ENCODE peak calls at places on chromosomes 13 and 19, in four cellular contexts. I is K562, A is GM12891, J is GM12878. R is an unnamed sample.
A peak's percentile ranks its signal among the peaks of the same experiment; 100 is the strongest.

GRCh38 chr19:22026687-22027086 is 15.9 kb upstream of the ZNF208 start:
- DNase-seq in I (no peak), A (no peak), J (no peak), R (no peak)

GRCh38 chr19:17557461-17557860 is 2.0 kb downstream of the COLGALT1 start:
- DNase-seq in I (no peak), A (no peak), J (no peak), R (no peak)

GRCh38 chr13:80070024-80070703 is 270.8 kb downstream of the SPRY2 start:
- DNase-seq in I (no peak), A (no peak), J (no peak), R (no peak)

GRCh38 chr19:2561221-2561620 is 85.3 kb downstream of the GADD45B start:
- DNase-seq in I (no peak), A (no peak), J (no peak), R (no peak)

GRCh38 chr13:113749507-113749906 is 9.5 kb upstream of the TMEM255B start:
- DNase-seq in I (no peak), A (no peak), J (no peak), R (no peak)

GRCh38 chr13:66951426-66951825 is 278.7 kb downstream of the PCDH9 start:
- DNase-seq in I (no peak), A (no peak), J (no peak), R (no peak)

GRCh38 chr13:113816248-113816924 is 47.5 kb downstream of the GAS6 start:
- DNase-seq in I (no peak), A (no peak), J (no peak), R (no peak)

GRCh38 chr13:27461940-27462584 is 11.7 kb upstream of the MTIF3 start:
- DNase-seq in I (no peak), A (no peak), J (no peak), R (no peak)

GRCh38 chr19:46898731-46899130 is 37.9 kb downstream of the ARHGAP35 start:
- DNase-seq in I (no peak), A (no peak), J (no peak), R (no peak)

GRCh38 chr13:97196340-97196739 is 25.8 kb upstream of the MBNL2 start:
- DNase-seq in I (no peak), A (no peak), J (no peak), R (no peak)

GRCh38 chr13:26037302-26037701 is 14.5 kb downstream of the SHISA2 start:
- DNase-seq in I (peak; percentile 35), A (no peak), J (no peak), R (peak; percentile 23)

GRCh38 chr13:72437458-72437857 is 290.0 kb downstream of the MZT1 start:
- DNase-seq in I (no peak), A (no peak), J (no peak), R (no peak)

GRCh38 chr13:98576963-98577822 is at the start of gene STK24:
- DNase-seq in I (peak; percentile 87), A (peak; percentile 77), J (no peak), R (peak; percentile 56)

GRCh38 chr19:35216833-35217707 is 11.5 kb downstream of the FAM187B start:
- DNase-seq in I (no peak), A (no peak), J (no peak), R (peak; percentile 18)

GRCh38 chr19:35879770-35880317 is 11.5 kb downstream of the APLP1 start:
- DNase-seq in I (peak; percentile 91), A (peak; percentile 72), J (no peak), R (no peak)

GRCh38 chr19:42246143-42246868 is 3.9 kb upstream of the GSK3A start:
- DNase-seq in I (peak; percentile 59), A (no peak), J (no peak), R (no peak)

GRCh38 chr13:98998831-98999634 is 21.2 kb upstream of the DOCK9 start:
- DNase-seq in I (no peak), A (no peak), J (peak; percentile 41), R (peak; percentile 6)

GRCh38 chr19:7874080-7874856 is at the start of gene PRR36:
- DNase-seq in I (no peak), A (no peak), J (no peak), R (no peak)

GRCh38 chr19:2249880-2250764 is 999 bp downstream of the AMH start:
- DNase-seq in I (no peak), A (no peak), J (no peak), R (no peak)

GRCh38 chr19:7852851-7853759 is 21.1 kb downstream of the PRR36 start:
- DNase-seq in I (peak; percentile 91), A (peak; percentile 99), J (no peak), R (no peak)

GRCh38 chr13:43848250-43848649 is 31.3 kb downstream of the CCDC122 start:
- DNase-seq in I (no peak), A (no peak), J (no peak), R (peak; percentile 57)

GRCh38 chr13:86174632-86175031 is 375.4 kb upstream of the SLITRK6 start:
- DNase-seq in I (no peak), A (no peak), J (no peak), R (no peak)

GRCh38 chr13:87122551-87122950 is 548.6 kb upstream of the SLITRK5 start:
- DNase-seq in I (no peak), A (no peak), J (no peak), R (no peak)

GRCh38 chr13:79779761-79780160 is 298.8 kb downstream of the NDFIP2 start:
- DNase-seq in I (no peak), A (no peak), J (no peak), R (peak; percentile 83)

GRCh38 chr13:75870397-75870801 is 234.3 kb downstream of the LMO7 start:
- DNase-seq in I (peak; percentile 26), A (no peak), J (no peak), R (peak; percentile 15)

GRCh38 chr13:89097994-89098393 is 1426.8 kb downstream of the SLITRK5 start:
- DNase-seq in I (no peak), A (no peak), J (no peak), R (peak; percentile 51)

GRCh38 chr13:20128459-20128927 is 32.4 kb downstream of the GJA3 start:
- DNase-seq in I (no peak), A (no peak), J (no peak), R (no peak)

GRCh38 chr19:54493967-54494585 is 8.6 kb upstream of the LAIR2 start:
- DNase-seq in I (no peak), A (no peak), J (no peak), R (no peak)

GRCh38 chr13:73034901-73035300 is 23.9 kb upstream of the KLF5 start:
- DNase-seq in I (no peak), A (no peak), J (no peak), R (no peak)

GRCh38 chr13:82797876-82798275 is 1084.4 kb downstream of the SLITRK1 start:
- DNase-seq in I (no peak), A (no peak), J (no peak), R (no peak)

GRCh38 chr19:10009269-10009665 is 1.0 kb downstream of the COL5A3 start:
- DNase-seq in I (peak; percentile 89), A (no peak), J (no peak), R (no peak)

GRCh38 chr13:112756967-112757758 is 67.3 kb downstream of the ATP11A start:
- DNase-seq in I (no peak), A (no peak), J (no peak), R (peak; percentile 21)

GRCh38 chr19:19444694-19445155 is 39.2 kb downstream of the GATAD2A start:
- DNase-seq in I (peak; percentile 79), A (no peak), J (no peak), R (peak; percentile 67)

GRCh38 chr13:45575830-45576180 is 39.7 kb downstream of the ERICH6B start:
- DNase-seq in I (no peak), A (no peak), J (no peak), R (no peak)
- TF ChIP-seq SPI1 in I (no peak), A (no peak), J (no peak), R (no peak)

DNA sequence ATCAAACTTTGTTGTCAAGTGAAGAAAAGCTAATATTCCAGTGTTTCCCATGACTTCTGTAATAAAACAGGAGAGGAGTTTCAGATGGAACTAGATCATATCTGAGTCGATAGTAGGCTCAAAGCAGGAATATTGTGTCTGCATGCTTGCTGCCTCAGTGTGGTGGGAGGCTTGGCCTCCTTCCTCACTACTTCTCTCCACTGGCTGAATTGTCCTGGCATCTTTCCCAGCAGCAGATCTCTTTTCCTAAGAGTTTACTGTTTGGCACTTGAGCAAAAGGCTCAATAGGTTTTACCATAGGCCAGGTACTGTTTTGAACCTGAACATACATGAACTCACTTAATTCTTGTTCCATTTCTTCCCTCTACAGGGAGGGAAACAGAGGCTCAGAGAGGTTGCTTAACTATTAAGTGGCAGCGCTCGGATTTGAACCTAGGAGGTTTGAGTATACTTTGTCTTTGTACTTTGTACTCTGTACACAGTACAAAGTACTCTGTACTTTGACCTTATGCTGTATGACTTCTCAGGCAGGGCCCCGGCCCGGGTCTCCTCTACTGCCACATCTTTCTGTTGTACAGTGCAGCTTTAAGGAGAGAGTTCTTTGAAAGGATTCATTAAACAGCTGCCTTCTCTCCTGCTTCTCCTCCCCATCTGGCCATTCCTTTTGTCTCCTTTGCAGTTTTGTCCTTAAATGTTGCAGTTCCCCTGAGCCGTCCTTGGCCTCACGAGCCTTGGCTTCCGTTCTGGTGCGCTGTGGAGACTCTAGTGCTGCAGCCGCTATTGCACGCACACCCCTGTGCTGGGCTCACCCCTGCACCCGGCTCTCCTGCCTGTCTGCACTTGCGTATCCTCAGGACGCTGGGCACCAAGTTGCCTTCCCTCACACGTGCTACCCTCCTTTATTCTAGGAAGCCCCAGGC is 8.1 kb downstream of the B3GLCT start:
- DNase-seq in I (no peak), A (no peak), J (no peak), R (no peak)
- TF ChIP-seq SPI1 in I (no peak), A (no peak), J (no peak), R (no peak)

GRCh38 chr19:34189199-34189916 is 17.1 kb downstream of the LSM14A start:
- DNase-seq in I (no peak), A (no peak), J (no peak), R (no peak)
- TF ChIP-seq SPI1 in I (no peak), A (no peak), J (no peak), R (no peak)

GRCh38 chr19:57746580-57747471 is at the start of gene ZNF776:
- DNase-seq in I (peak; percentile 92), A (peak; percentile 80), J (peak; percentile 84), R (peak; percentile 92)
- TF ChIP-seq SPI1 in I (no peak), A (no peak), J (no peak), R (no peak)

GRCh38 chr13:51643114-51643881 is 59.0 kb downstream of the WDFY2 start:
- DNase-seq in I (no peak), A (no peak), J (no peak), R (no peak)
- TF ChIP-seq SPI1 in I (no peak), A (no peak), J (no peak), R (no peak)

GRCh38 chr19:34128558-34129250 is 43.6 kb upstream of the LSM14A start:
- DNase-seq in I (no peak), A (no peak), J (no peak), R (no peak)
- TF ChIP-seq SPI1 in I (no peak), A (no peak), J (no peak), R (no peak)